ENCODE peak calls at places on chromosomes 12 and 14, in seven cellular contexts. T is pancreas; H is neural crest cell; M is NCI-H748 treated with DMSO at 0.1 percent for 48 hours; V is substantia nigra; R is aorta; J is activated naive CD8-positive, alpha-beta T cell treated with anti-CD3 and anti-CD28 coated beads, Interleukin-2, amount 50 U/mL, for 24 hours. E is an unnamed sample.

GRCh38 chr12:111578276-111578970 is 20.7 kb downstream of the ATXN2 start:
- DNase-seq in V (no peak), J (no peak), H (no peak), T (no peak), R (no peak), M (no peak), E (no peak)

GRCh38 chr14:65478596-65478995 is 66.1 kb downstream of the FUT8 start:
- DNase-seq in J (no peak), R (no peak), M (peak), T (no peak), H (no peak), V (no peak), E (no peak)

GRCh38 chr12:88753074-88753473 is 172.8 kb upstream of the KITLG start:
- DNase-seq in H (no peak), T (no peak), M (no peak), R (no peak), J (no peak), V (no peak), E (no peak)

GRCh38 chr14:23078692-23079116 is 16.2 kb downstream of the ACIN1 start:
- DNase-seq in V (no peak), T (no peak), M (no peak), R (peak), J (no peak), H (no peak), E (peak)

GRCh38 chr14:68316078-68316868 is 476.6 kb downstream of the ZFP36L1 start:
- DNase-seq in M (no peak), V (no peak), H (no peak), J (no peak), T (no peak), R (no peak), E (no peak)

GRCh38 chr14:30995674-30996073 is 29.8 kb upstream of the AP4S1 start:
- DNase-seq in T (no peak), M (no peak), V (no peak), R (no peak), H (no peak), J (no peak), E (no peak)

GRCh38 chr12:12718853-12719252 is 1.7 kb downstream of the CDKN1B start:
- DNase-seq in V (no peak), T (no peak), J (peak), M (no peak), H (no peak), R (no peak), E (no peak)

GRCh38 chr12:120362516-120363273 is 6.3 kb downstream of the MSI1 start:
- DNase-seq in M (no peak), R (no peak), J (no peak), V (no peak), T (no peak), H (no peak), E (no peak)

GRCh38 chr12:106425061-106425706 is 67.6 kb downstream of the POLR3B start:
- DNase-seq in R (no peak), T (no peak), V (no peak), H (no peak), J (no peak), M (no peak), E (no peak)

GRCh38 chr12:54358620-54358944 is 5.7 kb downstream of the GPR84 start:
- DNase-seq in J (no peak), R (no peak), V (no peak), T (no peak), M (no peak), H (no peak), E (no peak)

GRCh38 chr14:103698380-103699260 is 16.6 kb downstream of the XRCC3 start:
- DNase-seq in M (no peak), V (no peak), J (no peak), R (peak), T (peak), H (no peak), E (no peak)

GRCh38 chr12:111445311-111446043 is 39.8 kb downstream of the SH2B3 start:
- DNase-seq in H (no peak), R (no peak), V (no peak), J (no peak), T (no peak), M (no peak), E (no peak)

GRCh38 chr12:113591480-113591971 is 119.9 kb upstream of the LHX5 start:
- DNase-seq in V (no peak), J (peak), R (peak), M (peak), T (no peak), H (no peak), E (no peak)

GRCh38 chr12:88559199-88559598 is 21.1 kb downstream of the KITLG start:
- DNase-seq in T (no peak), J (no peak), V (no peak), M (no peak), H (no peak), R (no peak), E (no peak)

GRCh38 chr12:88633312-88633711 is 53.0 kb upstream of the KITLG start:
- DNase-seq in H (no peak), J (no peak), V (no peak), M (no peak), R (no peak), T (no peak), E (no peak)

GRCh38 chr14:95291859-95292542 is 27.7 kb downstream of the CLMN start:
- DNase-seq in R (peak), T (peak), H (no peak), M (peak), J (no peak), V (peak), E (peak)

GRCh38 chr12:68497702-68498101 is 113.0 kb upstream of the RAP1B start:
- DNase-seq in R (no peak), V (no peak), M (no peak), T (no peak), J (no peak), H (no peak), E (no peak)

GRCh38 chr12:6799147-6799546 is 9.8 kb downstream of the CD4 start:
- DNase-seq in J (no peak), R (no peak), T (no peak), V (no peak), H (no peak), M (no peak), E (no peak)

GRCh38 chr14:59037086-59037485 is 151.4 kb upstream of the DAAM1 start:
- DNase-seq in H (no peak), J (no peak), T (no peak), R (no peak), M (no peak), V (no peak), E (no peak)

GRCh38 chr12:63918788-63919300 is 74.3 kb downstream of the SRGAP1 start:
- DNase-seq in H (no peak), J (no peak), V (no peak), M (no peak), T (no peak), R (no peak), E (no peak)

GRCh38 chr12:87142346-87142745 is 886.2 kb upstream of the MGAT4C start:
- DNase-seq in H (no peak), M (no peak), T (no peak), J (no peak), V (no peak), R (no peak), E (no peak)

GRCh38 chr14:56219666-56220413 is 101.6 kb downstream of the PELI2 start:
- DNase-seq in H (no peak), V (peak), R (no peak), M (no peak), T (no peak), J (no peak), E (no peak)